ENCODE peak calls at places on chromosomes 4 and X, in six cellular contexts. One of them, this sample, is unnamed.

GRCh38 chr4:1985287-1985686 is 23.5 kb downstream of the NELFA start:
- DNase-seq in RWPE2: no peak
- DNase-seq in endothelial cell: no peak
- DNase-seq in cardiac muscle cell: no peak
- DNase-seq in BJ: no peak
- DNase-seq in fibroblast of mammary gland: no peak
- DNase-seq in this sample: no peak

GRCh38 chrX:107552976-107553375 is 75.3 kb upstream of the PRPS1 start:
- DNase-seq in RWPE2: no peak
- DNase-seq in endothelial cell: no peak
- DNase-seq in cardiac muscle cell: no peak
- DNase-seq in BJ: no peak
- DNase-seq in fibroblast of mammary gland: peak
- DNase-seq in this sample: no peak

GRCh38 chr4:2900701-2901100 is 57.1 kb downstream of the ADD1 start:
- DNase-seq in RWPE2: no peak
- DNase-seq in endothelial cell: no peak
- DNase-seq in cardiac muscle cell: no peak
- DNase-seq in BJ: no peak
- DNase-seq in fibroblast of mammary gland: no peak
- DNase-seq in this sample: no peak

GRCh38 chr4:71550220-71551190 is 211.7 kb downstream of the SLC4A4 start:
- DNase-seq in RWPE2: no peak
- DNase-seq in endothelial cell: no peak
- DNase-seq in cardiac muscle cell: peak
- DNase-seq in BJ: no peak
- DNase-seq in fibroblast of mammary gland: peak
- DNase-seq in this sample: no peak

GRCh38 chrX:144219035-144219434 is 335.2 kb downstream of the UBE2NL start:
- DNase-seq in RWPE2: no peak
- DNase-seq in endothelial cell: no peak
- DNase-seq in cardiac muscle cell: peak
- DNase-seq in BJ: no peak
- DNase-seq in fibroblast of mammary gland: no peak
- DNase-seq in this sample: no peak

GRCh38 chr4:82905205-82905604 is 4.7 kb downstream of the THAP9 start:
- DNase-seq in RWPE2: no peak
- DNase-seq in endothelial cell: no peak
- DNase-seq in cardiac muscle cell: no peak
- DNase-seq in BJ: no peak
- DNase-seq in fibroblast of mammary gland: peak
- DNase-seq in this sample: no peak

GRCh38 chr4:54085284-54085683 is 14.7 kb upstream of the GSX2 start:
- DNase-seq in RWPE2: peak
- DNase-seq in endothelial cell: no peak
- DNase-seq in cardiac muscle cell: no peak
- DNase-seq in BJ: no peak
- DNase-seq in fibroblast of mammary gland: peak
- DNase-seq in this sample: no peak

GRCh38 chr4:44916406-44916805 is 190.1 kb upstream of the GNPDA2 start:
- DNase-seq in RWPE2: no peak
- DNase-seq in endothelial cell: no peak
- DNase-seq in cardiac muscle cell: no peak
- DNase-seq in BJ: no peak
- DNase-seq in fibroblast of mammary gland: peak
- DNase-seq in this sample: no peak

GRCh38 chr4:159698336-159698735 is 595.5 kb downstream of the RAPGEF2 start:
- DNase-seq in RWPE2: no peak
- DNase-seq in endothelial cell: no peak
- DNase-seq in cardiac muscle cell: no peak
- DNase-seq in BJ: no peak
- DNase-seq in fibroblast of mammary gland: no peak
- DNase-seq in this sample: no peak

GRCh38 chrX:85503258-85504158 is 124.0 kb upstream of the POF1B start:
- DNase-seq in RWPE2: no peak
- DNase-seq in endothelial cell: no peak
- DNase-seq in cardiac muscle cell: no peak
- DNase-seq in BJ: no peak
- DNase-seq in fibroblast of mammary gland: no peak
- DNase-seq in this sample: no peak

DNA sequence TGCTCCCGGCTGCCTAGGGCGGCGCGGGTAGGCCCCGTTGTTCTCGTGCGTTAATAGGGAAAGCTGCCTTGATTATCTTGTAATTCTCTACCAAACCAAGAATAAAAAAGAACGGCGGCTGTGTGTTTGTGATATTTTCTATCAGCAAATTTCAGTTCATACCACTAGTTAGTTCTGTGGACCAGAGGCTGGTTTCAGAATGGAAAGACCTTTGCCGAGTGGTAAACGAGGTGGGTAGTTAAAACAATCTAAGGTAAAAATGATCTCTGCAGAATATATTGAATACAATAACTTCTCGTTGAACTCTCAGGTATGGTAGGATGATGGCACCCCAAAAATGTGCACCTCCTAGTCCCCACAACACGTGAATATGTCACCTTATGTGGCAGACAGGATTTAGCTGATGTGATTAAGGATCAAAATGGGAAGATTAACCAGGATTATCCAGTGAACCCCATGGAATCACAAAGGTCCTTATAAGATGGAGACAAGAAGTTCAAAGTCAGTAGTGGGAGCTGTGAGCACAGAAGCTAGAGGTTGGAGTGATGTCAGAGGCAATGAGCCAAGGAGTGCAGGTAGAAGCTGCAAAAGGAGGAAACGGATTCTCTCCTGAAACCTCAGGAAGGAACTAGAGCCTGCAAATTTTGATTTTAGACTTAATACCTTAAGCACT is 574 bp upstream of the CFAP97 start:
- DNase-seq in RWPE2: no peak
- DNase-seq in endothelial cell: no peak
- DNase-seq in cardiac muscle cell: no peak
- DNase-seq in BJ: no peak
- DNase-seq in fibroblast of mammary gland: peak
- DNase-seq in this sample: no peak
- TF ChIP-seq CTCF in RWPE2: peak
- TF ChIP-seq CTCF in endothelial cell: no peak
- TF ChIP-seq CTCF in cardiac muscle cell: no peak
- TF ChIP-seq CTCF in BJ: no peak
- TF ChIP-seq CTCF in fibroblast of mammary gland: no peak
- TF ChIP-seq CTCF in this sample: no peak

DNA sequence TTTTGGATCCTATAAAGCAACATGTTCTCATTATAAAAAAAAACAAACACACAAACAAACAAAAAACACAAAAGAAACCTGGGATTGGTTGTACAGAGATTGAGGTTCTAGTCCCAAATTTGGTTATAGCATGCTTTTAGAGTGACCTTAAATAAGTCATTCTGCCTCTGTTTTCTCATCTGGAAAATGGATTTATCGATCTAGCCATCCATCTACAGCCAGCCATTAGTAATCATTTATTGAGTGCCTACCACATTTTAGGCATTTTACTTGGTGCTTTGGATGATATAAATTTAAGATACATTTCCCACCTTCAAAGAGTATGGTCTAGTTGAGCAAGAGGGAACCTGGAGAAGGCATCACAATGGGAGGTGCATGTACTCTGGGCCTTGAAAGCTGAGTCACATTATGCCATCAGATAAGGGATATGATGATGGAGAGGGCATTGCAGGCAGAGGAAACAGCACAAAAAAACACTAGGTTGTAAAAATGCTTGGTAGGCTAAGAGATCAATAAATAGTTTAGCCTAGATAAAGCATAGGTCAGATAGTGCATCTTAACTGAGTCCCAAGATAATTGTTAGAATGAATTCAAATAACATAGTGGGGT is 91.4 kb downstream of the HEPH start:
- DNase-seq in RWPE2: no peak
- DNase-seq in endothelial cell: no peak
- DNase-seq in cardiac muscle cell: no peak
- DNase-seq in BJ: no peak
- DNase-seq in fibroblast of mammary gland: no peak
- DNase-seq in this sample: no peak
- TF ChIP-seq CTCF in RWPE2: no peak
- TF ChIP-seq CTCF in endothelial cell: no peak
- TF ChIP-seq CTCF in cardiac muscle cell: no peak
- TF ChIP-seq CTCF in BJ: no peak
- TF ChIP-seq CTCF in fibroblast of mammary gland: no peak
- TF ChIP-seq CTCF in this sample: no peak

GRCh38 chr4:40844261-40844660 is 94.5 kb downstream of the NSUN7 start:
- DNase-seq in RWPE2: no peak
- DNase-seq in endothelial cell: no peak
- DNase-seq in cardiac muscle cell: no peak
- DNase-seq in BJ: no peak
- DNase-seq in fibroblast of mammary gland: no peak
- DNase-seq in this sample: no peak

GRCh38 chr4:40842725-40843401 is 93.1 kb downstream of the NSUN7 start:
- DNase-seq in RWPE2: no peak
- DNase-seq in endothelial cell: no peak
- DNase-seq in cardiac muscle cell: no peak
- DNase-seq in BJ: no peak
- DNase-seq in fibroblast of mammary gland: no peak
- DNase-seq in this sample: no peak

GRCh38 chr4:40842318-40842717 is 92.6 kb downstream of the NSUN7 start:
- DNase-seq in RWPE2: no peak
- DNase-seq in endothelial cell: no peak
- DNase-seq in cardiac muscle cell: no peak
- DNase-seq in BJ: no peak
- DNase-seq in fibroblast of mammary gland: no peak
- DNase-seq in this sample: no peak

GRCh38 chr4:40845136-40845910 is 95.6 kb downstream of the NSUN7 start:
- DNase-seq in RWPE2: no peak
- DNase-seq in endothelial cell: no peak
- DNase-seq in cardiac muscle cell: peak
- DNase-seq in BJ: no peak
- DNase-seq in fibroblast of mammary gland: no peak
- DNase-seq in this sample: no peak

GRCh38 chr4:40843696-40844095 is 93.9 kb downstream of the NSUN7 start:
- DNase-seq in RWPE2: no peak
- DNase-seq in endothelial cell: no peak
- DNase-seq in cardiac muscle cell: no peak
- DNase-seq in BJ: no peak
- DNase-seq in fibroblast of mammary gland: no peak
- DNase-seq in this sample: no peak
- TF ChIP-seq CTCF in RWPE2: no peak
- TF ChIP-seq CTCF in endothelial cell: no peak
- TF ChIP-seq CTCF in cardiac muscle cell: no peak
- TF ChIP-seq CTCF in BJ: no peak
- TF ChIP-seq CTCF in fibroblast of mammary gland: peak
- TF ChIP-seq CTCF in this sample: no peak

GRCh38 chr4:102685768-102686167 is 75.0 kb downstream of the MANBA start:
- DNase-seq in RWPE2: no peak
- DNase-seq in endothelial cell: no peak
- DNase-seq in cardiac muscle cell: no peak
- DNase-seq in BJ: no peak
- DNase-seq in fibroblast of mammary gland: no peak
- DNase-seq in this sample: no peak

GRCh38 chr4:102683846-102684581 is 76.8 kb downstream of the MANBA start:
- DNase-seq in RWPE2: no peak
- DNase-seq in endothelial cell: no peak
- DNase-seq in cardiac muscle cell: peak
- DNase-seq in BJ: no peak
- DNase-seq in fibroblast of mammary gland: no peak
- DNase-seq in this sample: no peak

GRCh38 chr4:102687373-102687981 is 73.3 kb downstream of the MANBA start:
- DNase-seq in RWPE2: no peak
- DNase-seq in endothelial cell: no peak
- DNase-seq in cardiac muscle cell: no peak
- DNase-seq in BJ: no peak
- DNase-seq in fibroblast of mammary gland: peak
- DNase-seq in this sample: no peak

GRCh38 chr4:102684605-102685052 is 76.1 kb downstream of the MANBA start:
- DNase-seq in RWPE2: peak
- DNase-seq in endothelial cell: no peak
- DNase-seq in cardiac muscle cell: no peak
- DNase-seq in BJ: no peak
- DNase-seq in fibroblast of mammary gland: peak
- DNase-seq in this sample: no peak

GRCh38 chr4:102687982-102688433 is 72.8 kb downstream of the MANBA start:
- DNase-seq in RWPE2: no peak
- DNase-seq in endothelial cell: no peak
- DNase-seq in cardiac muscle cell: no peak
- DNase-seq in BJ: no peak
- DNase-seq in fibroblast of mammary gland: peak
- DNase-seq in this sample: no peak
- TF ChIP-seq CTCF in RWPE2: no peak
- TF ChIP-seq CTCF in endothelial cell: no peak
- TF ChIP-seq CTCF in cardiac muscle cell: no peak
- TF ChIP-seq CTCF in BJ: no peak
- TF ChIP-seq CTCF in fibroblast of mammary gland: no peak
- TF ChIP-seq CTCF in this sample: no peak

DNA sequence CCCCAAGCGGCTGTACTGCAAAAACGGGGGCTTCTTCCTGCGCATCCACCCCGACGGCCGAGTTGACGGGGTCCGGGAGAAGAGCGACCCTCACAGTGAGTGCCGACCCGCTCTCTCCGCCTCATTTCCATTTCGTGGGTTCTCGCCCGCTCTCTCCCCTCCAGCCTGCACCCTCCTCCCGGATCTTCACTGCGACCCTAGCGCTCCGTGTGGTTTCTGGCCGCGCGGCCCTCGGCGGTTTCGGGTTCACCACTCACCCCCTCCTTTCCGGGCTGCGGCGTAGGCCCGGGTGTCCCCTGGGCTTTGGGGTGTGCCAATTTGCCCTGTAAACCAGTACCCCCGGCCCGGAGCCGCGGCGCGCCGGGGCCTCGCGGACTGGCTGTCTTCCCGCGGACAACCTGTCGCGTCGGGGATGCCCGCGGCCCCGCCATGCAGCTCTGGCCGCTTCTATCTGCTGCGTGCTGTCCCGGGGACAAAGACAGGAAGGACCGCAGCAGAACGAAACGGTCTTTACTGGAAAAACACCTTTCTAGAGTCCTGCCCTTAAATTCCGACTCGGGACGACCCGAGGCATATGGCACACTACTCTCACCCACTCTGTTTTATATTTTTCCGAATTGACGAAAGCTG is 742 bp downstream of the FGF2 start:
- DNase-seq in RWPE2: no peak
- DNase-seq in endothelial cell: peak
- DNase-seq in cardiac muscle cell: peak
- DNase-seq in BJ: no peak
- DNase-seq in fibroblast of mammary gland: peak
- DNase-seq in this sample: no peak
- TF ChIP-seq CTCF in RWPE2: peak
- TF ChIP-seq CTCF in endothelial cell: no peak
- TF ChIP-seq CTCF in cardiac muscle cell: peak
- TF ChIP-seq CTCF in BJ: peak
- TF ChIP-seq CTCF in fibroblast of mammary gland: no peak
- TF ChIP-seq CTCF in this sample: no peak

DNA sequence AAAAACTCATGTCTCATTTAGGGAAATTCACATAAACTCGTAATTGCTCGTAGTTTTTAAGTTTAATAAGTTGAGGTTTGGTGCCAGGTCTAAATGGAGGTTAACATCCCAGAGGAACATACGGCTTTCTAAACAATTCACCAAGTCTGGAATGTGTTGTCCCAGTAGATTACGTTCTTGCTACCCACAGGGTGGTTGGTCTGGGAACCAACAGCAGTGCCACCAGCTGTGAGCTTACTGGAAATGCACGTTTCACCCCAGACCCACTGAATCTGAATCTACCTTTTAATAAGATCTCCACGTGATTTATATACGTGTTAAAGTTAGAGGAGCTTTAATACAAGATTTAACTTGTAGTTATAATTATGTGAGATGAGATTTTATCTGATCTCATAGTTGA is 134.3 kb downstream of the BMPR1B start:
- DNase-seq in RWPE2: no peak
- DNase-seq in endothelial cell: no peak
- DNase-seq in cardiac muscle cell: no peak
- DNase-seq in BJ: no peak
- DNase-seq in fibroblast of mammary gland: no peak
- DNase-seq in this sample: no peak
- TF ChIP-seq CTCF in RWPE2: no peak
- TF ChIP-seq CTCF in endothelial cell: no peak
- TF ChIP-seq CTCF in cardiac muscle cell: no peak
- TF ChIP-seq CTCF in BJ: no peak
- TF ChIP-seq CTCF in fibroblast of mammary gland: no peak
- TF ChIP-seq CTCF in this sample: no peak